ENCODE peak calls at places on chromosomes 3 and 15, in six cellular contexts. P is brain microvascular endothelial cell, D is stomach, U is prostate gland, K is small intestine, R is neural progenitor cell. X is an unnamed sample.

GRCh38 chr3:58414538-58415197 is 19.0 kb downstream of the PDHB start:
- DNase-seq in P (peak; percentile 70), D (peak; percentile 40), U (peak; percentile 49), K (peak; percentile 62), R (peak; percentile 45), X (no peak)

GRCh38 chr3:12187448-12188327 is 29.0 kb upstream of the TIMP4 start:
- DNase-seq in P (peak; percentile 48), D (no peak), U (no peak), K (peak; percentile 50), R (no peak), X (no peak)

GRCh38 chr3:133547432-133548041 is 25.9 kb upstream of the CDV3 start:
- DNase-seq in P (no peak), D (peak; percentile 78), U (no peak), K (no peak), R (no peak), X (no peak)

GRCh38 chr3:32954506-32954905 is 3.1 kb downstream of the CCR4 start:
- DNase-seq in P (no peak), D (no peak), U (no peak), K (no peak), R (no peak), X (peak; percentile 44)

GRCh38 chr3:126983653-126984390 is 907 bp downstream of the PLXNA1 start:
- DNase-seq in P (no peak), D (no peak), U (no peak), K (peak; percentile 31), R (peak; percentile 84), X (no peak)

GRCh38 chr3:66483006-66483928 is 17.6 kb downstream of the LRIG1 start:
- DNase-seq in P (peak; percentile 71), D (peak; percentile 59), U (peak; percentile 55), K (peak; percentile 47), R (peak; percentile 45), X (no peak)

GRCh38 chr3:33523093-33523667 is 83.0 kb upstream of the UBP1 start:
- DNase-seq in P (no peak), D (no peak), U (no peak), K (no peak), R (no peak), X (no peak)

GRCh38 chr15:56978898-56979662 is 60.6 kb downstream of the TCF12 start:
- DNase-seq in P (peak; percentile 11), D (no peak), U (no peak), K (peak; percentile 9), R (no peak), X (peak; percentile 55)

GRCh38 chr3:72418856-72419255 is 429.4 kb downstream of the SHQ1 start:
- DNase-seq in P (no peak), D (no peak), U (no peak), K (no peak), R (no peak), X (no peak)

GRCh38 chr3:195876297-195877031 is 31.9 kb downstream of the TNK2 start:
- DNase-seq in P (no peak), D (peak; percentile 81), U (no peak), K (peak; percentile 92), R (no peak), X (no peak)

GRCh38 chr15:82803793-82804574 is 1.9 kb downstream of the FSD2 start:
- DNase-seq in P (peak; percentile 41), D (no peak), U (no peak), K (no peak), R (no peak), X (no peak)

GRCh38 chr15:74529911-74530310 is 11.1 kb upstream of the ARID3B start:
- DNase-seq in P (peak; percentile 75), D (no peak), U (no peak), K (no peak), R (no peak), X (no peak)

GRCh38 chr3:146903927-146904326 is 298.8 kb upstream of the PLSCR5 start:
- DNase-seq in P (no peak), D (no peak), U (peak; percentile 55), K (no peak), R (no peak), X (no peak)

GRCh38 chr15:35852818-35853624 is 307.1 kb upstream of the DPH6 start:
- DNase-seq in P (no peak), D (no peak), U (no peak), K (no peak), R (no peak), X (no peak)

GRCh38 chr15:58327958-58328357 is 103.8 kb upstream of the LIPC start:
- DNase-seq in P (no peak), D (no peak), U (no peak), K (no peak), R (no peak), X (no peak)

GRCh38 chr15:58331562-58331902 is 100.3 kb upstream of the LIPC start:
- DNase-seq in P (no peak), D (no peak), U (no peak), K (no peak), R (no peak), X (no peak)

GRCh38 chr15:58330836-58331561 is 100.8 kb upstream of the LIPC start:
- DNase-seq in P (no peak), D (no peak), U (no peak), K (no peak), R (no peak), X (no peak)

GRCh38 chr15:58330468-58330793 is 101.4 kb upstream of the LIPC start:
- DNase-seq in P (no peak), D (no peak), U (no peak), K (no peak), R (no peak), X (no peak)

GRCh38 chr15:58329781-58330467 is 101.9 kb upstream of the LIPC start:
- DNase-seq in P (no peak), D (peak; percentile 60), U (peak; percentile 86), K (peak; percentile 53), R (no peak), X (peak; percentile 43)
- H3K27ac ChIP-seq in P (no peak overlapping the region), D (peak overlapping the region; percentile 86), U (peak overlapping the region; percentile 98), K (no peak overlapping the region), R (no peak overlapping the region), X (peak overlapping the region; percentile 93)

GRCh38 chr15:67784856-67785430 is 40.4 kb upstream of the SKOR1 start:
- DNase-seq in P (no peak), D (no peak), U (no peak), K (no peak), R (no peak), X (no peak)

GRCh38 chr15:67784057-67784781 is 41.1 kb upstream of the SKOR1 start:
- DNase-seq in P (no peak), D (no peak), U (no peak), K (peak; percentile 18), R (no peak), X (no peak)

GRCh38 chr15:67781907-67782559 is 43.3 kb upstream of the SKOR1 start:
- DNase-seq in P (no peak), D (no peak), U (no peak), K (no peak), R (peak; percentile 76), X (no peak)

GRCh38 chr15:67782592-67782991 is 42.7 kb upstream of the SKOR1 start:
- DNase-seq in P (no peak), D (no peak), U (no peak), K (no peak), R (peak; percentile 69), X (no peak)

DNA sequence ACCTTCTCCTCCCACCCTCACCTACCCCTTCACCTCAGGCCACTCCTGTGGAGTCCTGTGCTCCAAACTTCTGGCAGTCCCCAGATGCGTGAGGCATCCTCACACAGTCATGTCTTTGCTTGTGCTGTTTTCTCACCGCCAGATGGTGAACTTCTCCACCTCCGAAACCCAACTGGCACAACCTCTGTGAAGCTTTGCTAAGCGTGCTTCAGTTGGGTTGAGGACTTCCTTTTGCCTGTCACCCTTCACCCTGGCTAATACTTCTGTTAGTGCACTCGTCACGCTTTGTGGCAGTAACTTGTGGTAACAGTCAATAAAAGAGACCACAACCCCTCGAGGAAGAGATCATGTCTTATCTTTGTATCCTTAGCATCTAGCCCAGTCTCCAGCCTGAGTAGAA is 42.0 kb upstream of the SKOR1 start:
- DNase-seq in P (no peak), D (no peak), U (no peak), K (peak; percentile 39), R (no peak), X (no peak)
- H3K27ac ChIP-seq in P (no peak overlapping the region), D (no peak overlapping the region), U (no peak overlapping the region), K (no peak overlapping the region), R (peak overlapping the region; percentile 97), X (no peak overlapping the region)

GRCh38 chr15:77988386-77989301 is 88.9 kb downstream of the TBC1D2B start:
- DNase-seq in P (no peak), D (no peak), U (no peak), K (no peak), R (no peak), X (no peak)

GRCh38 chr15:77992356-77993222 is 84.9 kb downstream of the TBC1D2B start:
- DNase-seq in P (no peak), D (no peak), U (no peak), K (no peak), R (no peak), X (no peak)

GRCh38 chr15:77993374-77993911 is 84.1 kb downstream of the TBC1D2B start:
- DNase-seq in P (no peak), D (no peak), U (no peak), K (no peak), R (no peak), X (no peak)

GRCh38 chr15:77986891-77987764 is 90.4 kb downstream of the TBC1D2B start:
- DNase-seq in P (no peak), D (no peak), U (no peak), K (no peak), R (peak; percentile 65), X (no peak)

DNA sequence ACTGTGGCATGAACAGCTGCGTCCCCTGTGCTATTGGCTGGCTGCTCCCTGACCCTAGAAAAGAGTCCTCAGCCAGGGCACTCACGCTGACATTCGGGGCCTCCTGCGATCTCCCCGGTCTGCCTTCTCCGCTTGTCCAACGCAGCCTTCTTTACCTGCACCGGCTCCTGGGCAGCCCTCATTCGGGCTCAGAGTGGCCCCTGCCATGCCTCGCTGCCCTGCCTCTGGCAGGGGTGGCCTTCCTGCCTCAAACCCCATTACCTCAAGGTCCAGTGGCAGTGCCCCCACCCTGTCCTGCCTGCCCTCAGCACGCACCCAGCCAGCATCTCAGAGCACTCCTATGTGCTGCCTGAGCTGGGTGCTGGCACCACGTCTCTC is 86.5 kb downstream of the TBC1D2B start:
- DNase-seq in P (no peak), D (no peak), U (no peak), K (no peak), R (no peak), X (no peak)
- H3K27ac ChIP-seq in P (no peak overlapping the region), D (peak overlapping the region; percentile 81), U (no peak overlapping the region), K (no peak overlapping the region), R (no peak overlapping the region), X (no peak overlapping the region)

DNA sequence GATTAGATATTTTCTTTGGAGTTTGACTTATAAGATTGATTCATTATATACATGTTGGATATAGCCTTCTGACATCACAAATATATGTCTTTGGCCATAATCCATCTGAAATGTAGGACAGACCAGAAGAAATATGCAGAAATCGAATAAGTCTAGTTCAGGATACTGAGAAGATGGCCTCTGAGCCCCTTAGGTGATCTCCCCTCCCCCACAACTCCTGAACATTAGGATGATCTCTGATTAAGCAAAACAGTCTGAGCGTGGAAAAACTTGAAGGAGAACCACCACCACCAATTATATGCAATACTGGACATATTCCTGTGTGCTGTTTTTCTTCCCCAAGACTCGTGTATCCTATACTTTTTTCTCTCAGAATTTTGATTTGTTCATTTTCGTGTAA is 3.2 kb downstream of the SETD5 start:
- DNase-seq in P (no peak), D (no peak), U (no peak), K (no peak), R (peak; percentile 51), X (no peak)
- H3K27ac ChIP-seq in P (peak overlapping the region; percentile 7), D (peak overlapping the region; percentile 99), U (peak overlapping the region; percentile 99), K (no peak overlapping the region), R (peak overlapping the region; percentile 96), X (peak overlapping the region; percentile 96)

GRCh38 chr3:64825404-64825803 is 137.6 kb upstream of the ADAMTS9 start:
- DNase-seq in P (no peak), D (no peak), U (no peak), K (no peak), R (no peak), X (no peak)
- H3K27ac ChIP-seq in P (no peak overlapping the region), D (no peak overlapping the region), U (no peak overlapping the region), K (no peak overlapping the region), R (no peak overlapping the region), X (no peak overlapping the region)